ENCODE peak calls at places on chromosome 1, in four cellular contexts. I is EL; L is T-cell; N is stimulated activated CD8-positive, alpha-beta memory T cell treated with anti-CD3 and anti-CD28 coated beads, Interleukin-2, amount 100 ng/mL, for 48 hours. B is an unnamed sample.

GRCh38 chr1:4256351-4256750 is 356.3 kb upstream of the C1orf174 start:
- DNase-seq in L (no peak), N (no peak), I (no peak), B (no peak)

GRCh38 chr1:165531021-165531420 is 12.8 kb upstream of the LRRC52 start:
- DNase-seq in I (no peak), L (no peak), N (no peak), B (no peak)

GRCh38 chr1:176605151-176605550 is 142.2 kb downstream of the PAPPA2 start:
- DNase-seq in L (no peak), N (no peak), I (no peak), B (no peak)

GRCh38 chr1:30106125-30106524 is 617.3 kb downstream of the MATN1 start:
- DNase-seq in L (no peak), I (peak), N (no peak), B (peak)

GRCh38 chr1:219317762-219318353 is 144.2 kb downstream of the LYPLAL1 start:
- DNase-seq in N (no peak), L (no peak), I (no peak), B (no peak)

GRCh38 chr1:11245904-11246726 is 16.2 kb downstream of the MTOR start:
- DNase-seq in N (no peak), I (no peak), L (no peak), B (no peak)

GRCh38 chr1:77889240-77889637 is 815 bp downstream of the NEXN start:
- DNase-seq in L (no peak), N (no peak), I (peak), B (no peak)

GRCh38 chr1:245953876-245954660 is 553.0 kb downstream of the SMYD3 start:
- DNase-seq in L (peak), N (no peak), I (peak), B (peak)

GRCh38 chr1:112975336-112975735 is 19.3 kb upstream of the SLC16A1 start:
- DNase-seq in L (no peak), N (no peak), I (no peak), B (no peak)

GRCh38 chr1:34690269-34690668 is 64.6 kb upstream of the GJB5 start:
- DNase-seq in N (no peak), L (no peak), I (no peak), B (no peak)

GRCh38 chr1:204530932-204531331 is 14.7 kb downstream of the MDM4 start:
- DNase-seq in L (no peak), I (no peak), N (no peak), B (no peak)

GRCh38 chr1:218397752-218398339 is 52.7 kb downstream of the TGFB2 start:
- DNase-seq in L (no peak), N (no peak), I (peak), B (no peak)

GRCh38 chr1:243507001-243507671 is 251.3 kb downstream of the SDCCAG8 start:
- DNase-seq in I (no peak), N (no peak), L (no peak), B (peak)

GRCh38 chr1:234556245-234556943 is 53.6 kb downstream of the IRF2BP2 start:
- DNase-seq in L (no peak), N (no peak), I (no peak), B (no peak)